ENCODE peak calls at places on chromosomes 12 and 14, in eight cellular contexts. One of them, this sample, is unnamed.

GRCh38 chr12:131390408-131391100 is 320.3 kb upstream of the SFSWAP start:
- DNase-seq in left ventricle myocardium inferior: no peak
- DNase-seq in IMR-90: no peak
- DNase-seq in mucosa of gallbladder: no peak
- DNase-seq in WTC11: peak
- DNase-seq in NCI-H1092 treated with DMSO at 0.1 percent for 48 hours: peak
- DNase-seq in AG10803: no peak
- DNase-seq in T1000: no peak
- DNase-seq in this sample: no peak

GRCh38 chr12:102543494-102543893 is 63.1 kb upstream of the IGF1 start:
- DNase-seq in left ventricle myocardium inferior: no peak
- DNase-seq in IMR-90: peak
- DNase-seq in T1000: no peak
- DNase-seq in NCI-H1092 treated with DMSO at 0.1 percent for 48 hours: no peak
- DNase-seq in WTC11: no peak
- DNase-seq in mucosa of gallbladder: no peak
- DNase-seq in AG10803: peak
- DNase-seq in this sample: no peak

GRCh38 chr14:85175556-85175955 is 354.4 kb upstream of the FLRT2 start:
- DNase-seq in T1000: no peak
- DNase-seq in WTC11: no peak
- DNase-seq in AG10803: peak
- DNase-seq in IMR-90: peak
- DNase-seq in left ventricle myocardium inferior: no peak
- DNase-seq in NCI-H1092 treated with DMSO at 0.1 percent for 48 hours: no peak
- DNase-seq in mucosa of gallbladder: no peak
- DNase-seq in this sample: no peak

GRCh38 chr12:27969901-27970390 is 2.6 kb downstream of the PTHLH start:
- DNase-seq in IMR-90: peak
- DNase-seq in T1000: peak
- DNase-seq in mucosa of gallbladder: peak
- DNase-seq in AG10803: peak
- DNase-seq in WTC11: peak
- DNase-seq in left ventricle myocardium inferior: peak
- DNase-seq in NCI-H1092 treated with DMSO at 0.1 percent for 48 hours: no peak
- DNase-seq in this sample: no peak

GRCh38 chr12:124809878-124810277 is 53.8 kb downstream of the SCARB1 start:
- DNase-seq in NCI-H1092 treated with DMSO at 0.1 percent for 48 hours: no peak
- DNase-seq in WTC11: no peak
- DNase-seq in mucosa of gallbladder: no peak
- DNase-seq in IMR-90: peak
- DNase-seq in left ventricle myocardium inferior: no peak
- DNase-seq in T1000: no peak
- DNase-seq in AG10803: peak
- DNase-seq in this sample: no peak

GRCh38 chr14:105092912-105093425 is 27.7 kb upstream of the GPR132 start:
- DNase-seq in T1000: no peak
- DNase-seq in mucosa of gallbladder: peak
- DNase-seq in NCI-H1092 treated with DMSO at 0.1 percent for 48 hours: no peak
- DNase-seq in AG10803: peak
- DNase-seq in left ventricle myocardium inferior: peak
- DNase-seq in IMR-90: peak
- DNase-seq in WTC11: no peak
- DNase-seq in this sample: peak

GRCh38 chr14:60490270-60490669 is 4.4 kb upstream of the C14orf39 start:
- DNase-seq in T1000: no peak
- DNase-seq in AG10803: no peak
- DNase-seq in IMR-90: no peak
- DNase-seq in left ventricle myocardium inferior: no peak
- DNase-seq in mucosa of gallbladder: no peak
- DNase-seq in WTC11: no peak
- DNase-seq in NCI-H1092 treated with DMSO at 0.1 percent for 48 hours: no peak
- DNase-seq in this sample: no peak

GRCh38 chr12:2644678-2645405 is 149.9 kb upstream of the FKBP4 start:
- DNase-seq in T1000: no peak
- DNase-seq in AG10803: no peak
- DNase-seq in left ventricle myocardium inferior: no peak
- DNase-seq in WTC11: peak
- DNase-seq in mucosa of gallbladder: no peak
- DNase-seq in NCI-H1092 treated with DMSO at 0.1 percent for 48 hours: no peak
- DNase-seq in IMR-90: no peak
- DNase-seq in this sample: no peak

GRCh38 chr12:53217049-53217929 is 10.2 kb upstream of the ITGB7 start:
- DNase-seq in T1000: no peak
- DNase-seq in mucosa of gallbladder: no peak
- DNase-seq in left ventricle myocardium inferior: peak
- DNase-seq in AG10803: peak
- DNase-seq in IMR-90: no peak
- DNase-seq in NCI-H1092 treated with DMSO at 0.1 percent for 48 hours: no peak
- DNase-seq in WTC11: peak
- DNase-seq in this sample: peak

This sample was measured in upper lobe of left lung.